ENCODE peak calls at places on chromosomes 4 and X, in five cellular contexts. I, N, Z, X and Y are unnamed samples.

GRCh38 chrX:28888421-28888820 is 301.2 kb downstream of the IL1RAPL1 start:
- DNase-seq in I (no peak), N (no peak), Z (no peak), X (no peak), Y (no peak)

GRCh38 chr4:37981844-37982720 is 21.9 kb downstream of the PTTG2 start:
- DNase-seq in I (no peak), N (peak; percentile 40), Z (no peak), X (no peak), Y (no peak)

GRCh38 chrX:38654302-38654701 is 93.0 kb downstream of the TSPAN7 start:
- DNase-seq in I (peak; percentile 7), N (no peak), Z (no peak), X (no peak), Y (no peak)

GRCh38 chrX:118730500-118731247 is 3.3 kb downstream of the IL13RA1 start:
- DNase-seq in I (no peak), N (no peak), Z (no peak), X (no peak), Y (no peak)

GRCh38 chr4:181548873-181549541 is 694.2 kb upstream of the TENM3 start:
- DNase-seq in I (peak; percentile 67), N (no peak), Z (no peak), X (no peak), Y (no peak)

GRCh38 chr4:38943355-38943754 is 75.7 kb downstream of the FAM114A1 start:
- DNase-seq in I (no peak), N (no peak), Z (no peak), X (peak; percentile 85), Y (no peak)

GRCh38 chr4:94298725-94299252 is 43.8 kb downstream of the HPGDS start:
- DNase-seq in I (no peak), N (no peak), Z (no peak), X (no peak), Y (no peak)

GRCh38 chrX:30971761-30972603 is 82.9 kb upstream of the TAB3 start:
- DNase-seq in I (no peak), N (no peak), Z (no peak), X (no peak), Y (no peak)

GRCh38 chr4:113574636-113575103 is 186.9 kb downstream of the CAMK2D start:
- DNase-seq in I (no peak), N (no peak), Z (no peak), X (no peak), Y (no peak)

GRCh38 chrX:129786210-129786651 is 6.5 kb downstream of the SASH3 start:
- DNase-seq in I (no peak), N (no peak), Z (no peak), X (peak; percentile 3), Y (no peak)

GRCh38 chr4:35463251-35463952 is 780.9 kb downstream of the ARAP2 start:
- DNase-seq in I (no peak), N (no peak), Z (no peak), X (no peak), Y (peak; percentile 41)

GRCh38 chr4:16783119-16783518 is 115.3 kb downstream of the LDB2 start:
- DNase-seq in I (no peak), N (no peak), Z (no peak), X (no peak), Y (no peak)

GRCh38 chr4:1598641-1599481 is 85.3 kb downstream of the FAM53A start:
- DNase-seq in I (no peak), N (no peak), Z (no peak), X (no peak), Y (peak; percentile 63)
- H3K4me1 ChIP-seq in I (peaks cover under 1% of the 10 kb centered on the region), N (peaks cover 3% of the 10 kb centered on the region), Z (peaks cover 4% of the 10 kb centered on the region), X (no peaks in the 10 kb centered on the region), Y (no peaks in the 10 kb centered on the region)

DNA sequence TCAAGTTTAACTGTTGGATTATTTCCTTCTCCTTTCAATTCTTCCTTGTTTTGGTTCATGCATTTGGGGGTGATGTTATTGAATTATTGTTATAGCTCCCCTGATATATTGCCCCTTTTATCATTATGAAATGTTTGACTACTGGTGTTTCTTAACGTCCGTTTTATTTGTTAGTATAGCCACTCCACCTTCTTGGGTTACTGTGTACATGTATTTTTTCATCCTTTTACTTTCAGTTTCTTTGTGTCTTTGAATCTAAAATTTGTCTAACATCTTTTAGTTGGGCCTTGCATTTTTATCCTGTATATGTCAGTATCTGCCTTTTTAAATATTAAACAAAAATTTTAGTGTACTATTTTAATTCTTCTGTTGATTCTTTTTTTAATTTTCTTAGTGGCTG is 88.7 kb downstream of the TNIP2 start:
- DNase-seq in I (no peak), N (no peak), Z (no peak), X (no peak), Y (no peak)
- TF ChIP-seq CTCF in I (no peak), N (no peak), Z (no peak), X (no peak), Y (no peak)

DNA sequence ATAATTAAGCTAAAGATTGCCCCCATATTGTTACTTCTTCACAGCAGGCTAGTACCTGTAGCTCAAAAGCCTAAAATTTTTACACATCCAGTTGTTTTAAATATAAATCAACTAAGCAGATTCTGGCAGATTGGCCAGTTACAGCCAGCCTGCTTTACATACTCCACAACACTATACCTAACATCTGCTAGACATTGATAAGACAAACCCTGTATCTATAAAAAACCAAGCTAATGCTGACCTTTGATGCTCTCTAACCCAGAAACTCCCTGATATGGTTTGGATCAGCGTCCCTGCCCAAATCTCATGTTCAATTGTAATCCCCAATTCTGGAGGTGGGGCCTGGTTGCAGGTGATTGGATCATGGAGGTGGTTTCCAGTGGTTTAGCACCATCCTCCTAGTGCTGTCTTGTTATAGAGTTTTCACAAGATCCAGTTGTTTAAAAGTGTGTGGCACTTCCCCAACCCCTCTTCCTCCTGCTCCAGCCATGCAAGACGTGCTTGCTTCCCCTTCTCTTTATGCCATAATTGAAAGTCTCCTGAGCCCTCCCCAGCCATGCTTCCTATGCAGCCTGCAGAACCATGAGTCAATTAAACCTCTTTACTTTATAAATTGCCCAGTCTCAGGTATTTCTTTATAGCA is 39.5 kb downstream of the ZCCHC13 start:
- DNase-seq in I (no peak), N (no peak), Z (no peak), X (no peak), Y (no peak)
- H3K27ac ChIP-seq in I (no peak overlapping the region), N (no peak overlapping the region), Z (no peak overlapping the region), X (no peak overlapping the region), Y (no peak overlapping the region)

GRCh38 chrX:148204195-148204594 is 223.1 kb downstream of the FMR1NB start:
- DNase-seq in I (no peak), N (no peak), Z (no peak), X (no peak), Y (no peak)
- H3K4me1 ChIP-seq in I (no peaks in the 10 kb centered on the region), N (no peaks in the 10 kb centered on the region), Z (no peaks in the 10 kb centered on the region), X (no peaks in the 10 kb centered on the region), Y (no peaks in the 10 kb centered on the region)

GRCh38 chrX:57817302-57817701 is 93.0 kb downstream of the ZXDA start:
- DNase-seq in I (no peak), N (no peak), Z (no peak), X (no peak), Y (no peak)
- TF ChIP-seq CTCF in I (peak; percentile 45), N (no peak), Z (no peak), X (no peak), Y (no peak)

DNA sequence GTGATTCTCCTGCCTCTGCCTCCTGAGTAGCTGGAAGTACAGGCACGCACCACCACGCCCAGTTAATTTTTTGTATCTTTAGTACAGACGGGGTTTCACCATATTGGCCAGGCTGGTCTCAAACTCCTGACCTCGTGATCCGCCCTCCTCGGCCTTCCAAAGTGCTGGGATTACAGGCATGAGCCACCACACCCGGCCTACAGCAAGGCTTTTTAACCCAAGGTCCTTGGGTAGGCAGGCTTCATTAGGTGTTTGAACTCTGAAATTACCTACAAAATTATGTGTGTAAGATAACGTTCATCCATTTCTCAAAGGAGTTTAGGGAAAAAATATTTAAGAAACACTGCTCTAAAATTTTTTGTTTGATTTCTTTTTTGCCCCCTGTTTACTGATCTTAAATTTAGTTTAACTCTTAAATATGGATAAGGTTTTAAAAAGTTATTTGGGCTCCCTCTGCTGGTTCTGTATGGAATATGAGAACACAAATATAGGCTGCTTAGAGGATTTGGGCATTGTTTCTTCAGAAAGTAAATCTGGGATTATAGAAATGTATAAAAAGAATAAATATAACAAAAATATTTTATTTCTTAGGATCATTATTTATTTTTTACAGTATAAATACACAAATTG is 92.8 kb downstream of the CBR4 start:
- DNase-seq in I (peak; percentile 22), N (no peak), Z (no peak), X (no peak), Y (no peak)
- H3K27ac ChIP-seq in I (peak overlapping the region; percentile 25), N (peak overlapping the region; percentile 27), Z (no peak overlapping the region), X (no peak overlapping the region), Y (peak overlapping the region; percentile 11)